ENCODE peak calls at places on chromosomes 11 and 22, in seven cellular contexts. One of them, this sample, is unnamed.

GRCh38 chr22:24442352-24442744 is 14.9 kb downstream of the ADORA2A start:
- DNase-seq in PC-3: no peak
- DNase-seq in GM23338: no peak
- DNase-seq in ovary: no peak
- DNase-seq in fibroblast of lung: no peak
- DNase-seq in left ventricle myocardium inferior: no peak
- DNase-seq in CD4-positive, CD25-positive, alpha-beta regulatory T cell: no peak
- DNase-seq in this sample: no peak

GRCh38 chr11:73372371-73372993 is 3.7 kb upstream of the RELT start:
- DNase-seq in PC-3: peak; percentile 44
- DNase-seq in fibroblast of lung: no peak
- DNase-seq in CD4-positive, CD25-positive, alpha-beta regulatory T cell: no peak
- DNase-seq in ovary: no peak
- DNase-seq in left ventricle myocardium inferior: no peak
- DNase-seq in GM23338: peak; percentile 75
- DNase-seq in this sample: no peak

GRCh38 chr11:120233207-120233803 is 6.6 kb upstream of the POU2F3 start:
- DNase-seq in CD4-positive, CD25-positive, alpha-beta regulatory T cell: no peak
- DNase-seq in ovary: no peak
- DNase-seq in fibroblast of lung: no peak
- DNase-seq in left ventricle myocardium inferior: no peak
- DNase-seq in GM23338: no peak
- DNase-seq in PC-3: peak; percentile 46
- DNase-seq in this sample: no peak

GRCh38 chr11:10633261-10633660 is 60.3 kb downstream of the IRAG1 start:
- DNase-seq in left ventricle myocardium inferior: no peak
- DNase-seq in CD4-positive, CD25-positive, alpha-beta regulatory T cell: no peak
- DNase-seq in GM23338: no peak
- DNase-seq in ovary: no peak
- DNase-seq in fibroblast of lung: no peak
- DNase-seq in PC-3: peak; percentile 56
- DNase-seq in this sample: no peak

GRCh38 chr11:120775986-120776682 is 247.8 kb upstream of the TBCEL start:
- DNase-seq in fibroblast of lung: no peak
- DNase-seq in left ventricle myocardium inferior: no peak
- DNase-seq in PC-3: no peak
- DNase-seq in ovary: no peak
- DNase-seq in GM23338: peak; percentile 75
- DNase-seq in CD4-positive, CD25-positive, alpha-beta regulatory T cell: no peak
- DNase-seq in this sample: no peak

GRCh38 chr22:37186228-37186996 is 1.6 kb downstream of the C1QTNF6 start:
- DNase-seq in fibroblast of lung: peak; percentile 84
- DNase-seq in GM23338: peak; percentile 87
- DNase-seq in PC-3: peak; percentile 60
- DNase-seq in CD4-positive, CD25-positive, alpha-beta regulatory T cell: peak; percentile 44
- DNase-seq in left ventricle myocardium inferior: peak; percentile 11
- DNase-seq in ovary: peak; percentile 32
- DNase-seq in this sample: peak; percentile 26

GRCh38 chr11:42768576-42768975 is 543.2 kb upstream of the API5 start:
- DNase-seq in PC-3: no peak
- DNase-seq in left ventricle myocardium inferior: no peak
- DNase-seq in CD4-positive, CD25-positive, alpha-beta regulatory T cell: no peak
- DNase-seq in fibroblast of lung: no peak
- DNase-seq in ovary: no peak
- DNase-seq in GM23338: no peak
- DNase-seq in this sample: no peak

GRCh38 chr22:22789922-22790845 is 97.4 kb upstream of the IGLL5 start:
- DNase-seq in PC-3: no peak
- DNase-seq in ovary: no peak
- DNase-seq in fibroblast of lung: no peak
- DNase-seq in GM23338: no peak
- DNase-seq in left ventricle myocardium inferior: no peak
- DNase-seq in CD4-positive, CD25-positive, alpha-beta regulatory T cell: no peak
- DNase-seq in this sample: no peak

GRCh38 chr11:13114566-13115465 is 105.7 kb downstream of the RASSF10 start:
- DNase-seq in fibroblast of lung: no peak
- DNase-seq in CD4-positive, CD25-positive, alpha-beta regulatory T cell: no peak
- DNase-seq in PC-3: peak; percentile 25
- DNase-seq in ovary: no peak
- DNase-seq in GM23338: peak; percentile 69
- DNase-seq in left ventricle myocardium inferior: no peak
- DNase-seq in this sample: peak; percentile 48

GRCh38 chr11:121613724-121614123 is 161.0 kb upstream of the SORL1-AS1 start:
- DNase-seq in ovary: no peak
- DNase-seq in GM23338: no peak
- DNase-seq in fibroblast of lung: peak; percentile 13
- DNase-seq in PC-3: no peak
- DNase-seq in left ventricle myocardium inferior: no peak
- DNase-seq in CD4-positive, CD25-positive, alpha-beta regulatory T cell: no peak
- DNase-seq in this sample: no peak

GRCh38 chr11:122082203-122082602 is 33.8 kb downstream of the BLID start:
- DNase-seq in ovary: no peak
- DNase-seq in fibroblast of lung: peak; percentile 71
- DNase-seq in GM23338: no peak
- DNase-seq in CD4-positive, CD25-positive, alpha-beta regulatory T cell: no peak
- DNase-seq in PC-3: no peak
- DNase-seq in left ventricle myocardium inferior: no peak
- DNase-seq in this sample: no peak

GRCh38 chr11:45960387-45961110 is 38.1 kb downstream of the LARGE2 start:
- DNase-seq in ovary: no peak
- DNase-seq in CD4-positive, CD25-positive, alpha-beta regulatory T cell: no peak
- DNase-seq in GM23338: no peak
- DNase-seq in PC-3: no peak
- DNase-seq in left ventricle myocardium inferior: no peak
- DNase-seq in fibroblast of lung: no peak
- DNase-seq in this sample: no peak

GRCh38 chr11:45959851-45960250 is 37.4 kb downstream of the LARGE2 start:
- DNase-seq in left ventricle myocardium inferior: no peak
- DNase-seq in PC-3: no peak
- DNase-seq in GM23338: no peak
- DNase-seq in ovary: no peak
- DNase-seq in fibroblast of lung: peak; percentile 82
- DNase-seq in CD4-positive, CD25-positive, alpha-beta regulatory T cell: no peak
- DNase-seq in this sample: no peak

GRCh38 chr11:45967506-45967905 is 45.0 kb downstream of the LARGE2 start:
- DNase-seq in GM23338: no peak
- DNase-seq in CD4-positive, CD25-positive, alpha-beta regulatory T cell: no peak
- DNase-seq in ovary: no peak
- DNase-seq in left ventricle myocardium inferior: no peak
- DNase-seq in PC-3: no peak
- DNase-seq in fibroblast of lung: peak; percentile 68
- DNase-seq in this sample: no peak

GRCh38 chr11:45961841-45962240 is 39.4 kb downstream of the LARGE2 start:
- DNase-seq in left ventricle myocardium inferior: no peak
- DNase-seq in PC-3: no peak
- DNase-seq in GM23338: no peak
- DNase-seq in CD4-positive, CD25-positive, alpha-beta regulatory T cell: no peak
- DNase-seq in fibroblast of lung: no peak
- DNase-seq in ovary: no peak
- DNase-seq in this sample: no peak

DNA sequence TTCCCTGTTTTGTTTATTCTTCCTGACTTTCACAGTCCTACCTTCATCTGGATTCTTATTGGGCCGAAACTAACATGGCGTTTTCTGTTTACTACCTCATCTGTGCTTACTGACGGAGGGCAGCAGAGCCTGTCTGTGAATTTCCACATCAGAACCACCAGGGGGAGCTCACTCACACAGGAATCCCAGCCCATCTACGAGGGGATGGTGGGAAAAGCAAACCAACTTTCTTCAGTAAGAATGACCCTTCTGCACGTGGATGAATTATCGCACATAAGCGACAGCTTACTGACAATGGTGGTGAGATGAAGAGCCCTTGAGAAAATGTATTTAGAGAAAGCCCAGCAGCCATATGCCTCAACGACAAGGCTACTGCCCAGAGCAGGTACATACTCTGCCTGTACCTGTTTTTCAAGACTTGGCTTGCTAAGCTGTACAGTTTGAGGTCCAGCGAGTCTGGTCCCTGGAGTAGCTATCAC is 42.5 kb downstream of the LARGE2 start:
- DNase-seq in ovary: peak; percentile 66
- DNase-seq in GM23338: peak; percentile 89
- DNase-seq in PC-3: peak; percentile 76
- DNase-seq in CD4-positive, CD25-positive, alpha-beta regulatory T cell: peak; percentile 41
- DNase-seq in left ventricle myocardium inferior: peak; percentile 24
- DNase-seq in fibroblast of lung: peak; percentile 63
- DNase-seq in this sample: no peak
- H3K36me3 ChIP-seq in ovary: no peaks in the 10 kb centered on the region
- H3K36me3 ChIP-seq in GM23338: no peaks in the 10 kb centered on the region
- H3K36me3 ChIP-seq in PC-3: no peaks in the 10 kb centered on the region
- H3K36me3 ChIP-seq in CD4-positive, CD25-positive, alpha-beta regulatory T cell: peaks cover 60% of the 10 kb centered on the region
- H3K36me3 ChIP-seq in left ventricle myocardium inferior: peaks cover 44% of the 10 kb centered on the region
- H3K36me3 ChIP-seq in fibroblast of lung: peaks cover 4% of the 10 kb centered on the region
- H3K36me3 ChIP-seq in this sample: peaks cover 60% of the 10 kb centered on the region

GRCh38 chr11:35214181-35214770 is 75.3 kb downstream of the CD44 start:
- DNase-seq in ovary: no peak
- DNase-seq in GM23338: no peak
- DNase-seq in left ventricle myocardium inferior: no peak
- DNase-seq in PC-3: peak; percentile 16
- DNase-seq in CD4-positive, CD25-positive, alpha-beta regulatory T cell: no peak
- DNase-seq in fibroblast of lung: no peak
- DNase-seq in this sample: no peak

GRCh38 chr11:35216962-35217667 is 78.1 kb downstream of the CD44 start:
- DNase-seq in left ventricle myocardium inferior: no peak
- DNase-seq in GM23338: no peak
- DNase-seq in PC-3: no peak
- DNase-seq in fibroblast of lung: no peak
- DNase-seq in ovary: no peak
- DNase-seq in CD4-positive, CD25-positive, alpha-beta regulatory T cell: peak; percentile 30
- DNase-seq in this sample: no peak

GRCh38 chr11:35218956-35219355 is 80.0 kb downstream of the CD44 start:
- DNase-seq in CD4-positive, CD25-positive, alpha-beta regulatory T cell: no peak
- DNase-seq in GM23338: no peak
- DNase-seq in left ventricle myocardium inferior: no peak
- DNase-seq in ovary: no peak
- DNase-seq in fibroblast of lung: peak; percentile 75
- DNase-seq in PC-3: no peak
- DNase-seq in this sample: no peak

GRCh38 chr11:35214792-35215193 is 75.8 kb downstream of the CD44 start:
- DNase-seq in fibroblast of lung: peak; percentile 100
- DNase-seq in CD4-positive, CD25-positive, alpha-beta regulatory T cell: no peak
- DNase-seq in PC-3: peak; percentile 82
- DNase-seq in GM23338: peak; percentile 81
- DNase-seq in left ventricle myocardium inferior: no peak
- DNase-seq in ovary: no peak
- DNase-seq in this sample: no peak

DNA sequence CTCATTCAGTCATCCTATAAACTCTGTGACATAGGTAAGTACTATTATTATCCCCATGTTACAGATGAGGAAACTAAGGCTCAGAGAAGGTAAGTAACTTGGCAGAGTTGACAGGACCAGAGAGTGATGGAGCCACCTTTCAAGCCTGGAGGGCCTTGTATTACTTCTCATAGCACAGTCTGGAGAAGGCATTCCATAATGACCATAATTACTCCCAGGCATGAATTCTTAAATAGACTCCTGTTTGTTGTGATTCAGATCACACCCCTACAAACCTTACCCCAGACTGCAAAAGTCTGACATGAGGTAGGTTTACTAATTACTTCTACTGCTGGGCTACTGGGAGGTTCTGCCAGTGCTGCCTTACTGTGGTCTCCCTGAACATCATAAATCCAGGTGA is 77.0 kb downstream of the CD44 start:
- DNase-seq in left ventricle myocardium inferior: no peak
- DNase-seq in GM23338: no peak
- DNase-seq in CD4-positive, CD25-positive, alpha-beta regulatory T cell: no peak
- DNase-seq in ovary: no peak
- DNase-seq in PC-3: no peak
- DNase-seq in fibroblast of lung: no peak
- DNase-seq in this sample: no peak
- H3K4me1 ChIP-seq in left ventricle myocardium inferior: no peaks in the 10 kb centered on the region
- H3K4me1 ChIP-seq in GM23338: peaks cover 20% of the 10 kb centered on the region
- H3K4me1 ChIP-seq in CD4-positive, CD25-positive, alpha-beta regulatory T cell: peaks cover 46% of the 10 kb centered on the region
- H3K4me1 ChIP-seq in ovary: no peaks in the 10 kb centered on the region
- H3K4me1 ChIP-seq in PC-3: peaks cover 23% of the 10 kb centered on the region
- H3K4me1 ChIP-seq in fibroblast of lung: peaks cover 38% of the 10 kb centered on the region
- H3K4me1 ChIP-seq in this sample: peaks cover 28% of the 10 kb centered on the region

DNA sequence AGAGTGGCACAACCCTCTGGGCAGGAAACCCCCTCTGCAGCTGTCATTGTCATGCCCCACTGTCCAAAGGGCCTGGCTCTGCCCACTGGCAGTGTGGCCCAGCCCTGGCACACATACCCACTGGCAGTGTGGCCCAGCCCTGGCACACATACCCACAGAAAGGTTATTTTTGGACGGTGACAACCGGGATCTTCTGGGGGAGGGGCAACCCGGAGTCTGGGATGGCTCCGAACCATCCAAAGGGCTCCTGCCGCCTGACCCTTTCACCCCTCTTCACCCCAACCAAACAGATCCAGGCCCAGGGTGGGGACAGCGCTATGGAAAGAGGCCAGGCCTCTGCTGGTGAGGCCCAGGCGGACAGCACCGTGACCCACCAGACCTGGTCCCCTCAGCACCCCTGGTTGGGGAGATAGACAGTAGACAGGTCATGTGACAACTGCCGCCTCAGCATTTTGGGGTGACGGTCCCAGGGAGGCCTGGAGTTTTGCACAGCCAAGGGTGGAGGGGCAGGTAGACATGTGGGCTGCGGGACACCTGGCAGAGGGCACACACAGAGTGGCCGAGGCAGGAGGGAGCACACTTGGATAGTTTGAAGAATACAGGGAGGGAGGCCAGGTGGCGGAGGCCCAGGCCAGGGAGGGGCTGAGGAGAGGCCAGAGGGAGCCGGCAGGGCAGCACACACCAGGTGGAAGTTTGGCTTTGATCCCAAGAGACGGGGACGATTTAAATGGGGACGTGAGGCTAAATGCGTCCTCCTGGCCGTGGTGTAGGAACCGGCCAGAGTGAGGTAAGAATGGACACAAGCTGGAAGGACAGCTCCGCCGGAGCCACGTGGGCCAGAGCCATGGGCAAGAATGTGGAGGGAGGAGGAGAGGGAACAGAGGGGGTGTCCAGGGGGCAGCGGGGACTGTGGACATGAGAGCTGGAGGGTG is 2.9 kb downstream of the MAPK12 start:
- DNase-seq in PC-3: no peak
- DNase-seq in GM23338: no peak
- DNase-seq in fibroblast of lung: no peak
- DNase-seq in CD4-positive, CD25-positive, alpha-beta regulatory T cell: no peak
- DNase-seq in left ventricle myocardium inferior: peak; percentile 59
- DNase-seq in ovary: no peak
- DNase-seq in this sample: no peak
- H3K36me3 ChIP-seq in PC-3: no peaks in the 10 kb centered on the region
- H3K36me3 ChIP-seq in GM23338: no peaks in the 10 kb centered on the region
- H3K36me3 ChIP-seq in fibroblast of lung: peaks cover 16% of the 10 kb centered on the region
- H3K36me3 ChIP-seq in CD4-positive, CD25-positive, alpha-beta regulatory T cell: no peaks in the 10 kb centered on the region
- H3K36me3 ChIP-seq in left ventricle myocardium inferior: no peaks in the 10 kb centered on the region
- H3K36me3 ChIP-seq in ovary: no peaks in the 10 kb centered on the region
- H3K36me3 ChIP-seq in this sample: no peaks in the 10 kb centered on the region

DNA sequence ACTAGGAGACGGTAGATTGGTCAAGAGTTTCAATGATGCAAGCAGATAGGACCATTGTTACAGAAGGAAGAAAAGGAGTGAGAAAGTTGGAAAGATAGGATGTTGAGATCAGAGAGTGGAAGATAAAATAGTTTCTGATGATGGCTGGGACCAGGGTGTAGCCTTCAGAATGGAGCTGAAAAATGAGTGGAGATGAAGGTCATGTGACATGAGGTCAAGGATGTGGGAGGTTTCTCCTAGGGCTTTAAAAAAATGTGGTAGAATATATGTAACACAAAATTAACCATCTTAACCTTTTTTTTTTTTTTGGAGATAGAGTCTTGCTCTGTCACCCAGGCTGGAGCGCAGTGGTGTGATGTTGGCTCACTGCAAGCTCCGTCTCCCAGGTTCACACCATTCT is 18.3 kb upstream of the PEX26 start:
- DNase-seq in ovary: no peak
- DNase-seq in fibroblast of lung: no peak
- DNase-seq in left ventricle myocardium inferior: no peak
- DNase-seq in GM23338: no peak
- DNase-seq in CD4-positive, CD25-positive, alpha-beta regulatory T cell: no peak
- DNase-seq in PC-3: no peak
- DNase-seq in this sample: no peak
- H3K4me1 ChIP-seq in ovary: peaks cover 12% of the 10 kb centered on the region
- H3K4me1 ChIP-seq in fibroblast of lung: peaks cover 28% of the 10 kb centered on the region
- H3K4me1 ChIP-seq in left ventricle myocardium inferior: peaks cover 40% of the 10 kb centered on the region
- H3K4me1 ChIP-seq in GM23338: no peaks in the 10 kb centered on the region
- H3K4me1 ChIP-seq in CD4-positive, CD25-positive, alpha-beta regulatory T cell: no peaks in the 10 kb centered on the region
- H3K4me1 ChIP-seq in PC-3: peaks cover 59% of the 10 kb centered on the region
- H3K4me1 ChIP-seq in this sample: peaks cover 27% of the 10 kb centered on the region

This sample was measured in lower lobe of right lung.